ENCODE peak calls at places on chromosomes 1 and 21, in ten cellular contexts. H is mammary epithelial cell; P is T-helper 1 cell; Y is fibroblast of gingiva; O is lower leg skin; A is anterior cingulate cortex; J is activated naive CD8-positive, alpha-beta T cell treated with anti-CD3 and anti-CD28 coated beads, Interleukin-2, amount 50 U/mL, for 24 hours; N is germinal center; D is cardiac fibroblast; V is A549. B is an unnamed sample.

GRCh38 chr1:242017580-242018233 is 18.8 kb upstream of the MAP1LC3C start:
- DNase-seq in H (peak), P (no peak), Y (peak), O (peak), A (peak), J (peak), N (peak), D (peak), V (peak), B (peak)

GRCh38 chr1:202086579-202087350 is 36.0 kb upstream of the GPR37L1 start:
- DNase-seq in H (no peak), P (no peak), Y (no peak), O (no peak), A (no peak), J (no peak), N (no peak), D (no peak), V (no peak), B (no peak)

GRCh38 chr1:64864018-64864945 is 102.1 kb downstream of the JAK1 start:
- DNase-seq in H (no peak), P (peak), Y (no peak), O (peak), A (no peak), J (peak), N (peak), D (peak), V (peak), B (no peak)

GRCh38 chr1:220119043-220119512 is 25.1 kb downstream of the IARS2 start:
- DNase-seq in H (no peak), P (no peak), Y (no peak), O (no peak), A (no peak), J (no peak), N (no peak), D (no peak), V (no peak), B (peak)

GRCh38 chr1:224736619-224737352 is 120.7 kb downstream of the CNIH3 start:
- DNase-seq in H (peak), P (no peak), Y (peak), O (peak), A (no peak), J (no peak), N (no peak), D (peak), V (no peak), B (peak)

GRCh38 chr1:67489643-67490042 is 59.4 kb upstream of the SERBP1 start:
- DNase-seq in H (peak), P (no peak), Y (no peak), O (no peak), A (no peak), J (no peak), N (peak), D (peak), V (no peak), B (peak)

GRCh38 chr1:248686815-248687214 is 15.8 kb downstream of the OR14I1 start:
- DNase-seq in H (no peak), P (no peak), Y (no peak), O (no peak), A (no peak), J (peak), N (peak), D (no peak), V (peak), B (no peak)

GRCh38 chr1:202710070-202711025 is at the start of gene SYT2:
- DNase-seq in H (no peak), P (no peak), Y (no peak), O (no peak), A (no peak), J (peak), N (no peak), D (peak), V (no peak), B (no peak)

GRCh38 chr1:70902211-70902610 is 145.4 kb downstream of the PTGER3 start:
- DNase-seq in H (no peak), P (no peak), Y (no peak), O (no peak), A (no peak), J (no peak), N (no peak), D (no peak), V (no peak), B (no peak)

GRCh38 chr1:118185083-118185899 is at the start of gene SPAG17:
- DNase-seq in H (peak), P (no peak), Y (no peak), O (peak), A (no peak), J (peak), N (no peak), D (peak), V (peak), B (peak)

GRCh38 chr1:210272666-210273065 is 40.1 kb downstream of the SERTAD4 start:
- DNase-seq in H (no peak), P (no peak), Y (no peak), O (no peak), A (no peak), J (no peak), N (no peak), D (no peak), V (no peak), B (no peak)

GRCh38 chr21:32065654-32066053 is 192.8 kb downstream of the HUNK start:
- DNase-seq in H (no peak), P (no peak), Y (no peak), O (no peak), A (no peak), J (no peak), N (no peak), D (no peak), V (no peak), B (no peak)

GRCh38 chr1:22321917-22322316 is 129.7 kb upstream of the ZBTB40 start:
- DNase-seq in H (no peak), P (no peak), Y (no peak), O (no peak), A (no peak), J (no peak), N (no peak), D (no peak), V (no peak), B (no peak)

GRCh38 chr1:15146971-15147376 is 6.6 kb upstream of the TMEM51 start:
- DNase-seq in H (no peak), P (no peak), Y (no peak), O (no peak), A (no peak), J (no peak), N (no peak), D (no peak), V (no peak), B (no peak)

B was measured in fibroblast of mammary gland.